ENCODE peak calls at places on chromosomes 2 and 18, in four cellular contexts. A, W, O and S are unnamed samples. For H3K27me3 and H3K4me1, the result is how much of the 10 kb centered on the place peaks cover.

GRCh38 chr18:13107074-13107473 is 111.5 kb upstream of the LDLRAD4 start:
- DNase-seq in A (no peak), W (no peak), O (no peak), S (no peak)

GRCh38 chr2:16046649-16047048 is 106.3 kb downstream of the MYCN start:
- DNase-seq in W (no peak), O (no peak), A (no peak), S (no peak)

GRCh38 chr2:206164261-206164862 is 4.7 kb downstream of the EEF1B2 start:
- DNase-seq in O (no peak), W (peak), A (peak), S (no peak)

GRCh38 chr2:102368461-102369109 is 13.0 kb downstream of the IL18R1 start:
- DNase-seq in A (no peak), O (no peak), W (no peak), S (no peak)

GRCh38 chr2:23803965-23804542 is 122.9 kb downstream of the ATAD2B start:
- DNase-seq in W (peak), O (peak), A (peak), S (peak)

GRCh38 chr2:142918624-142919023 is 41.2 kb downstream of the KYNU start:
- DNase-seq in O (no peak), W (no peak), A (no peak), S (no peak)

GRCh38 chr2:182020319-182021055 is 34.8 kb downstream of the PPP1R1C start:
- DNase-seq in A (no peak), W (no peak), O (no peak), S (no peak)

GRCh38 chr2:283996-284794 is 3.7 kb downstream of the ALKAL2 start:
- DNase-seq in O (no peak), A (no peak), W (no peak), S (no peak)

GRCh38 chr2:55163258-55163657 is 68.8 kb downstream of the CLHC1 start:
- DNase-seq in O (no peak), A (no peak), W (no peak), S (no peak)

GRCh38 chr18:53567935-53568574 is 656.4 kb downstream of the MBD2 start:
- DNase-seq in O (no peak), W (peak), A (peak), S (no peak)

GRCh38 chr2:239252433-239253200 is 148.2 kb downstream of the HDAC4 start:
- DNase-seq in O (peak), W (no peak), A (no peak), S (peak)

GRCh38 chr2:140650825-140651224 is 1480.0 kb downstream of the LRP1B start:
- DNase-seq in W (no peak), A (no peak), O (no peak), S (no peak)

GRCh38 chr2:227671170-227671887 is 4.7 kb downstream of the SCYGR5 start:
- DNase-seq in W (no peak), A (no peak), O (no peak), S (no peak)

GRCh38 chr2:98771771-98772521 is 41.0 kb upstream of the MGAT4A start:
- DNase-seq in O (no peak), W (no peak), A (no peak), S (no peak)

GRCh38 chr18:38752430-38752829 is 1186.8 kb upstream of the CELF4 start:
- DNase-seq in W (no peak), A (no peak), O (no peak), S (no peak)
- H3K27me3 ChIP-seq in W (under half), A (under half), O (under half), S (under half)

GRCh38 chr2:37156857-37157714 is at the start of gene EIF2AK2:
- DNase-seq in O (peak), W (peak), A (peak), S (peak)
- H3K4me1 ChIP-seq in O (under half), W (under half), A (under half), S (under half)

GRCh38 chr2:41698787-41699422 is 348.9 kb upstream of the PKDCC start:
- DNase-seq in A (peak), O (no peak), W (peak), S (peak)
- H3K4me3 ChIP-seq in A (no peak), O (no peak), W (no peak), S (no peak)

GRCh38 chr18:35835838-35836237 is 136.6 kb upstream of the RMP24 start:
- DNase-seq in A (no peak), O (no peak), W (no peak), S (no peak)
- H3K27me3 ChIP-seq in A (under half), O (under half), W (under half), S (under half)